ENCODE peak calls at places on chromosomes 13 and 19, in seven cellular contexts. E, T, O, I, J, Y and S are unnamed samples.

GRCh38 chr13:99346328-99347070 is 39.3 kb upstream of the GPR183 start:
- DNase-seq in Y (no peak), I (no peak), E (no peak), T (no peak), J (no peak), O (no peak), S (no peak)

GRCh38 chr19:49451430-49452181 is at the start of gene PIH1D1:
- DNase-seq in O (peak; percentile 99), E (peak; percentile 69), J (peak; percentile 98), Y (peak; percentile 99), T (peak; percentile 97), I (peak; percentile 97), S (peak; percentile 99)

GRCh38 chr19:45249261-45250033 is 1.6 kb upstream of the MARK4 start:
- DNase-seq in I (no peak), J (no peak), E (no peak), Y (no peak), O (no peak), T (no peak), S (no peak)

GRCh38 chr19:3712663-3713531 is 4.7 kb downstream of the TJP3 start:
- DNase-seq in I (no peak), E (no peak), Y (peak; percentile 42), J (peak; percentile 80), O (no peak), T (no peak), S (peak; percentile 83)

GRCh38 chr19:11814707-11815050 is 606 bp downstream of the ZNF440 start:
- DNase-seq in I (no peak), J (no peak), Y (peak; percentile 42), E (no peak), O (peak; percentile 53), T (no peak), S (peak; percentile 37)

GRCh38 chr19:10283786-10284540 is 2.8 kb upstream of the ICAM4 start:
- DNase-seq in O (no peak), Y (no peak), I (no peak), J (no peak), E (no peak), T (no peak), S (no peak)

GRCh38 chr19:35291916-35292315 is at the start of gene MAG:
- DNase-seq in E (no peak), I (no peak), J (no peak), O (no peak), Y (no peak), T (no peak), S (no peak)

GRCh38 chr19:6483235-6483634 is 1.6 kb upstream of the DENND1C start:
- DNase-seq in O (no peak), T (no peak), J (no peak), I (no peak), E (no peak), Y (no peak), S (no peak)

GRCh38 chr19:50434525-50434924 is 1.8 kb downstream of the MYBPC2 start:
- DNase-seq in Y (peak; percentile 45), J (no peak), O (no peak), E (no peak), I (no peak), T (no peak), S (no peak)

GRCh38 chr13:99792079-99792921 is 179.3 kb downstream of the ZIC5 start:
- DNase-seq in J (no peak), T (no peak), I (no peak), E (no peak), O (no peak), Y (no peak), S (no peak)

GRCh38 chr19:47239610-47240296 is 8.8 kb upstream of the BBC3 start:
- DNase-seq in I (no peak), T (peak; percentile 88), J (peak; percentile 58), Y (no peak), O (peak; percentile 65), E (no peak), S (no peak)

GRCh38 chr19:47032171-47032811 is 12.7 kb downstream of the NPAS1 start:
- DNase-seq in T (peak; percentile 88), E (peak; percentile 30), O (peak; percentile 25), Y (peak; percentile 84), J (peak; percentile 70), I (no peak), S (peak; percentile 57)

GRCh38 chr13:25276748-25277147 is 10.5 kb downstream of the MTMR6 start:
- DNase-seq in Y (no peak), T (no peak), I (no peak), E (no peak), O (no peak), J (no peak), S (no peak)

GRCh38 chr13:61151062-61151461 is 264.6 kb downstream of the PCDH20 start:
- DNase-seq in Y (no peak), T (no peak), J (no peak), E (no peak), I (no peak), O (no peak), S (no peak)

GRCh38 chr19:2064788-2065524 is 13.9 kb upstream of the MKNK2 start:
- DNase-seq in J (no peak), T (no peak), O (no peak), Y (no peak), E (no peak), I (no peak), S (peak; percentile 47)

GRCh38 chr13:39634956-39635355 is 20.5 kb upstream of the COG6 start:
- DNase-seq in J (no peak), O (no peak), T (no peak), I (no peak), Y (peak; percentile 17), E (no peak), S (no peak)

GRCh38 chr13:27704681-27705080 is 83.0 kb downstream of the POLR1D start:
- DNase-seq in T (no peak), E (no peak), O (no peak), J (no peak), Y (no peak), I (no peak), S (no peak)